ENCODE peak calls at places on chromosomes 12 and 14, in six cellular contexts. M is IMR-90, K is sigmoid colon, W is uterus, F is Peyer's patch, D is ascending aorta. R is an unnamed sample.

GRCh38 chr12:3744216-3744883 is 8.6 kb downstream of the CRACR2A start:
- DNase-seq in M (no peak), K (no peak), W (no peak), F (no peak), D (no peak), R (no peak)

GRCh38 chr12:49624919-49625577 is 1.7 kb downstream of the PRPF40B start:
- DNase-seq in M (peak; percentile 72), K (no peak), W (no peak), F (no peak), D (no peak), R (no peak)

GRCh38 chr14:32986791-32987545 is 48.3 kb downstream of the NPAS3 start:
- DNase-seq in M (no peak), K (no peak), W (no peak), F (no peak), D (no peak), R (no peak)

GRCh38 chr14:42535397-42535796 is 928.7 kb downstream of the LRFN5 start:
- DNase-seq in M (no peak), K (no peak), W (no peak), F (no peak), D (no peak), R (no peak)

GRCh38 chr12:112841891-112842290 is 50.3 kb downstream of the RPH3A start:
- DNase-seq in M (no peak), K (no peak), W (no peak), F (no peak), D (peak; percentile 2), R (no peak)

GRCh38 chr12:88242161-88242925 is 100.2 kb downstream of the TMTC3 start:
- DNase-seq in M (peak; percentile 99), K (peak; percentile 71), W (no peak), F (no peak), D (peak; percentile 68), R (peak; percentile 63)

GRCh38 chr12:109518820-109519665 is 41.6 kb downstream of the UBE3B start:
- DNase-seq in M (peak; percentile 92), K (peak; percentile 64), W (peak; percentile 40), F (peak; percentile 59), D (peak; percentile 58), R (peak; percentile 92)

GRCh38 chr12:3727877-3728632 is 24.9 kb downstream of the CRACR2A start:
- DNase-seq in M (peak; percentile 33), K (no peak), W (no peak), F (no peak), D (peak; percentile 59), R (no peak)

GRCh38 chr12:25942709-25943108 is 15.8 kb upstream of the RASSF8 start:
- DNase-seq in M (peak; percentile 7), K (no peak), W (no peak), F (no peak), D (no peak), R (no peak)

GRCh38 chr14:38255408-38255672 is 553 bp downstream of the CLEC14A start:
- DNase-seq in M (no peak), K (no peak), W (no peak), F (peak; percentile 45), D (no peak), R (no peak)

GRCh38 chr14:100865682-100866591 is 37.6 kb downstream of the RTL1 start:
- DNase-seq in M (no peak), K (peak; percentile 49), W (no peak), F (peak; percentile 22), D (peak; percentile 52), R (no peak)

GRCh38 chr14:21719841-21720240 is 46.2 kb upstream of the OR4E1 start:
- DNase-seq in M (no peak), K (no peak), W (no peak), F (no peak), D (no peak), R (no peak)

GRCh38 chr14:61179061-61179675 is 102.0 kb downstream of the TMEM30B start:
- DNase-seq in M (peak; percentile 26), K (no peak), W (no peak), F (no peak), D (no peak), R (no peak)

GRCh38 chr12:110001596-110001995 is 2.4 kb downstream of the ANKRD13A start:
- DNase-seq in M (peak; percentile 92), K (no peak), W (no peak), F (no peak), D (no peak), R (no peak)

GRCh38 chr14:66944872-66945271 is 244.4 kb upstream of the GARIN2 start:
- DNase-seq in M (peak; percentile 41), K (no peak), W (no peak), F (no peak), D (no peak), R (no peak)

GRCh38 chr12:8609061-8609570 is 3.5 kb downstream of the AICDA start:
- DNase-seq in M (peak; percentile 47), K (no peak), W (no peak), F (no peak), D (no peak), R (peak; percentile 56)

GRCh38 chr12:87320724-87321123 is 708.5 kb downstream of the C12orf50 start:
- DNase-seq in M (no peak), K (no peak), W (no peak), F (no peak), D (no peak), R (no peak)

GRCh38 chr14:100298551-100299237 is 7.5 kb downstream of the SLC25A29 start:
- DNase-seq in M (no peak), K (peak; percentile 65), W (no peak), F (peak; percentile 33), D (no peak), R (no peak)

GRCh38 chr12:47616440-47616839 is 89.4 kb downstream of the RPAP3 start:
- DNase-seq in M (no peak), K (no peak), W (no peak), F (no peak), D (no peak), R (no peak)

GRCh38 chr12:126384029-126384564 is 1318.9 kb downstream of the AACS start:
- DNase-seq in M (no peak), K (no peak), W (no peak), F (no peak), D (no peak), R (no peak)

GRCh38 chr12:119229837-119230236 is 51.1 kb downstream of the HSPB8 start:
- DNase-seq in M (peak; percentile 42), K (no peak), W (no peak), F (no peak), D (peak; percentile 67), R (peak; percentile 64)

GRCh38 chr12:11714626-11715025 is 65.2 kb downstream of the ETV6 start:
- DNase-seq in M (no peak), K (no peak), W (no peak), F (no peak), D (no peak), R (no peak)

GRCh38 chr14:60515696-60516284 is 6.8 kb downstream of the SIX6 start:
- DNase-seq in M (no peak), K (no peak), W (no peak), F (peak; percentile 37), D (no peak), R (no peak)

GRCh38 chr14:85634205-85634604 is 104.3 kb downstream of the FLRT2 start:
- DNase-seq in M (no peak), K (no peak), W (no peak), F (no peak), D (no peak), R (no peak)

GRCh38 chr12:2259368-2259767 is 206.6 kb downstream of the CACNA1C start:
- DNase-seq in M (no peak), K (no peak), W (no peak), F (no peak), D (no peak), R (no peak)
- H3K4me1 ChIP-seq in M (peaks cover 32% of the 10 kb centered on the region), K (peaks cover 47% of the 10 kb centered on the region), W (peaks cover 7% of the 10 kb centered on the region), F (no peaks in the 10 kb centered on the region), D (peaks cover 34% of the 10 kb centered on the region), R (no peaks in the 10 kb centered on the region)

DNA sequence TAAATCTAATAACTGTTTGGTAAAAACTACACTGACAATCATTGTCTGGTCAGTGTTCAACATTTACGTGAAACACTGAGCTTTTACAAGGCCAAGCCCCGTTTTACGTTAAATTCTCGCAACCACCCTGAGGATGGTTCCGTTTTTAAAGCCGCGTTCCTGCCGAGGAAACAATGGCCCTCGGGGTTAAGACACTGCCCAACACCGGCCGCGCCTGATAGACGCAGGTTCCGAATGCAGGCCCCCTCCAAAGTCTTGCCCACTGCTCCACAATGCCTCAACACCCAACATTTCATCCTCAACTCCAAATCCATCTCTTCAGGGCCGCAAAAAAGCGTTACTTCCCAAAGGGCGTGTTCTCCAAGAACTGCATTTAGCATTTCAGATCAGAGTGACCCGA is 953 bp upstream of the SNRPF start:
- DNase-seq in M (no peak), K (no peak), W (no peak), F (no peak), D (no peak), R (no peak)
- H3K4me3 ChIP-seq in M (no peak overlapping the region), K (peak overlapping the region; percentile 76), W (no peak overlapping the region), F (no peak overlapping the region), D (peak overlapping the region; percentile 81), R (no peak overlapping the region)

DNA sequence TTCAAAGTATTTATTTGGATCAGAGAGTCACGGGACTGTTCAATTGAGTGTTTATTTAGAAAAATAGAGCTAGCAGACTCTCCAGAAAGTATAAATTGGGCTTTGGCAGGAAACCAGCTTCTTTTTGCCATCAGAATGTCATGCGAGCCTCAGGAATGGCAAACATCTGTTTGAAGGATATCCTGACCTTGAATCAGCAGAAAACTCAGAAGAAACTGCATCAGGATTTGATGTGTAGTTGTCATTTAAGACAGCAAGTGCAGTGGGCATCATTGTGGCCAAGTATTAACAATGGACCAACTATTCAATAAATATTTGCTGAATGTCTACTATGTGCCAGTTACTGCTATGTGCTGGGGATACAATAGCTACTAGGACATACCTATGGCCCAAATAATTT is 126.5 kb downstream of the TBC1D30 start:
- DNase-seq in M (no peak), K (no peak), W (no peak), F (no peak), D (no peak), R (no peak)
- H3K27ac ChIP-seq in M (no peak overlapping the region), K (no peak overlapping the region), W (no peak overlapping the region), F (no peak overlapping the region), D (no peak overlapping the region), R (no peak overlapping the region)

GRCh38 chr14:57057803-57058202 is 210.9 kb downstream of the EXOC5 start:
- DNase-seq in M (no peak), K (no peak), W (no peak), F (no peak), D (no peak), R (no peak)

GRCh38 chr14:57061009-57061711 is 207.5 kb downstream of the EXOC5 start:
- DNase-seq in M (no peak), K (no peak), W (no peak), F (no peak), D (no peak), R (no peak)

GRCh38 chr14:57058319-57058718 is 210.4 kb downstream of the EXOC5 start:
- DNase-seq in M (no peak), K (no peak), W (no peak), F (no peak), D (no peak), R (no peak)

DNA sequence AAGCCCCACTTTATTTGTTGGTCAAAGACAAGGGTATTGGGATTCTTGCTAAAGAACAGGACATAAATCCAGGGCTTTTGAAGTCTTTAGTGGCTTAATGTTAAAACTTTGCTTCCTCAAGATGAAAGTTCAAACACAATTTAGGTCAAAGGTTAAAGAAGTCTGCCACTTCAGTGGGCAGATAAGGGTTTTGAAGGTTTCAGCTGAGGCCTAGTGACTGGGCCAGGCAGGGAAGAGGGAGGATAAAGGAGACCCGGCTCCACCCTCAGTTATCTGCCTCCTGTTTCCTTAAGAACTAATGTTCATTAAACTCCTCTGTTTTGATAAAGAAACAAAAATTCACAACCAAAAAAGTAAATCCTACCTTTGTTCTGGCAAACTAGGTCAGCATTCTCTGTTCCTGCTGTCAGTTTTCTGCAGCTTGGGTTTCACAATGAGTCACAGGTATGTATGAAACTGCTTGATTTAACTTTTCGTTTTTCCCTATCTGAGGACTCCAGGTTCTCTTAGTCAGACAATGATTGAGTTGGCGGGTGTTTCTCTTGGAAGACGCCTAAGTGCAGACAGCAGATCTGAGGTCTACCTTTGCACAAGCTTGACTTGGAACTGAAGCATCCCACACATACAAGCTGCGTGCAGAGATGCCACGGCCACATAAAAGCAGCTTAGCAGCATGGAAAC is 208.3 kb downstream of the EXOC5 start:
- DNase-seq in M (no peak), K (no peak), W (no peak), F (no peak), D (no peak), R (no peak)
- H3K4me1 ChIP-seq in M (no peaks in the 10 kb centered on the region), K (no peaks in the 10 kb centered on the region), W (no peaks in the 10 kb centered on the region), F (no peaks in the 10 kb centered on the region), D (no peaks in the 10 kb centered on the region), R (no peaks in the 10 kb centered on the region)

R was measured in adrenal gland.